ENCODE peak calls at places on chromosomes 5 and 9, in six cellular contexts. Q is GM23338, C is colonic mucosa, O is sigmoid colon, T is esophagus squamous epithelium, E is mesenchymal stem cell. F is an unnamed sample. For H3K4me1, the result is how much of the 10 kb centered on the place peaks cover.

GRCh38 chr5:17213938-17214337 is 3.5 kb upstream of the BASP1 start:
- DNase-seq in Q (no peak), C (no peak), O (no peak), T (no peak), E (no peak), F (no peak)

GRCh38 chr5:133850811-133851210 is 117.6 kb downstream of the C5orf15 start:
- DNase-seq in Q (no peak), C (no peak), O (no peak), T (no peak), E (no peak), F (no peak)

GRCh38 chr5:59275537-59276276 is 617.8 kb downstream of the PDE4D start:
- DNase-seq in Q (peak), C (peak), O (peak), T (no peak), E (peak), F (no peak)

GRCh38 chr5:111517853-111518501 is 5.6 kb upstream of the STARD4 start:
- DNase-seq in Q (no peak), C (no peak), O (no peak), T (no peak), E (no peak), F (no peak)

GRCh38 chr9:120890415-120891254 is 13.6 kb upstream of the PHF19 start:
- DNase-seq in Q (no peak), C (no peak), O (peak), T (no peak), E (peak), F (peak)

GRCh38 chr9:97046228-97046627 is 7.3 kb upstream of the CTSV start:
- DNase-seq in Q (peak), C (peak), O (no peak), T (no peak), E (no peak), F (no peak)

GRCh38 chr5:102628449-102629175 is 126.5 kb upstream of the PAM start:
- DNase-seq in Q (no peak), C (no peak), O (no peak), T (no peak), E (peak), F (no peak)

GRCh38 chr9:136981588-136982231 is 1.1 kb upstream of the LCNL1 start:
- DNase-seq in Q (no peak), C (no peak), O (no peak), T (no peak), E (no peak), F (no peak)

GRCh38 chr5:143302344-143302743 is 101.1 kb downstream of the NR3C1 start:
- DNase-seq in Q (no peak), C (no peak), O (no peak), T (no peak), E (no peak), F (no peak)

GRCh38 chr9:111548623-111549022 is 23.6 kb downstream of the ZNF483 start:
- DNase-seq in Q (no peak), C (no peak), O (no peak), T (no peak), E (no peak), F (no peak)

GRCh38 chr9:114721491-114722362 is 39.7 kb upstream of the TEX48 start:
- DNase-seq in Q (no peak), C (peak), O (no peak), T (no peak), E (no peak), F (no peak)

DNA sequence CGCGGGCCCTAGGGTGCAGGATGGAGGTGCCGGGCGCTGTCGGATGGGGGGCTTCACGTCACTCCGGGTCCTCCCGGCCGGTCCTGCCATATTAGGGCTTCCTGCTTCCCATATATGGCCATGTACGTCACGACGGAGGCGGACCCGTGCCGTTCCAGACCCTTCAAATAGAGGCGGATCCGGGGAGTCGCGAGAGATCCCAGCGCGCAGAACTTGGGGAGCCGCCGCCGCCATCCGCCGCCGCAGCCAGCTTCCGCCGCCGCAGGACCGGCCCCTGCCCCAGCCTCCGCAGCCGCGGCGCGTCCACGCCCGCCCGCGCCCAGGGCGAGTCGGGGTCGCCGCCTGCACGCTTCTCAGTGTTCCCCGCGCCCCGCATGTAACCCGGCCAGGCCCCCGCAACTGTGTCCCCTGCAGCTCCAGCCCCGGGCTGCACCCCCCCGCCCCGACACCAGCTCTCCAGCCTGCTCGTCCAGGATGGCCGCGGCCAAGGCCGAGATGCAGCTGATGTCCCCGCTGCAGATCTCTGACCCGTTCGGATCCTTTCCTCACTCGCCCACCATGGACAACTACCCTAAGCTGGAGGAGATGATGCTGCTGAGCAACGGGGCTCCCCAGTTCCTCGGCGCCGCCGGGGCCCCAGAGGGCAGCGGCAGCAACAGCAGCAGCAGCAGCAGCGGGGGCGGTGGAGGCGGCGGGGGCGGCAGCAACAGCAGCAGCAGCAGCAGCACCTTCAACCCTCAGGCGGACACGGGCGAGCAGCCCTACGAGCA is at the start of gene EGR1:
- DNase-seq in Q (peak), C (peak), O (peak), T (peak), E (peak), F (peak)
- H3K4me1 ChIP-seq in Q (under half), C (under half), O (under half), T (under half), E (under half), F (under half)

DNA sequence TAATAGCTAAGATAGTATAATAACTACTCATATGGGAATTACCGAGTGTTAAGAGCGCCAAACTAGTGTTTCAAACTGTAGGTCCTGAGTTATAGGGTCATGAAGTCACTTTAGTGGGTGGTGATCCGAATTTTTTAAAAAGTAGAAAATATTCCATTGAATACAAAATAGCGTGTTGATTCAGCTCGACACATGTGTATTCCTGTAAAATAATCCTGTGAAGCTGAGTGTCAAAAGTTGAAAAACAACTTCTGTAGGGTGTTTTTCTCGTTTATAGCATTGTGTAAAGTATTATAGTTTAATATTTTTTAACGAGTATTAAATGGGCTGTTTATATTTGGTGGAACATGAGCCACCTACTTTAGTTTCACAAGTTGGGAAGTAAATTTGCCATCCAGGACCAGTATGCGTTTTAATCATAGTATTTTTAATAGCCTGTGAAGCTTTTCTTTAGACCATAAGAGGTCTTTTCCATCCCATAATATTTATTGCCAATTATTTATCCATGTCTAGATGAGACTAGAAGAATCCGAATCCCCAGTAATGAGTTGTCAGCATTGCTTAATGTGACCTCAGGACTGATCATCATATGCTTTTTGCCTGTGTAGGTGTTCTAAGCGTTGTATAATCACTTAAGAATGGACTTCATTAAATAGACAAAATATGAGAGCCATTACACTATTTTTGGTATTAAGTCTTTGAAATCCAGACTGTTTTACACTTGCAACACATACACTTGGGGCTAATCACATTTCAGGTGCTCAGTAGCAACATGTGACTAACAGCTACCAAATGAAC is 84.1 kb downstream of the PTPDC1 start:
- DNase-seq in Q (no peak), C (no peak), O (no peak), T (no peak), E (no peak), F (no peak)
- H3K27ac ChIP-seq in Q (no peak), C (peak), O (peak), T (peak), E (no peak), F (peak)

GRCh38 chr5:154940375-154940771 is 500 bp upstream of the MRPL22 start:
- DNase-seq in Q (no peak), C (no peak), O (no peak), T (no peak), E (no peak), F (no peak)
- H3K4me3 ChIP-seq in Q (peak), C (peak), O (peak), T (peak), E (peak), F (peak)

GRCh38 chr9:92726348-92726747 is 38.3 kb downstream of the BICD2 start:
- DNase-seq in Q (no peak), C (no peak), O (no peak), T (no peak), E (no peak), F (no peak)

GRCh38 chr9:92726971-92727715 is 37.5 kb downstream of the BICD2 start:
- DNase-seq in Q (no peak), C (no peak), O (no peak), T (no peak), E (peak), F (no peak)

GRCh38 chr9:92724528-92725265 is 39.9 kb downstream of the BICD2 start:
- DNase-seq in Q (no peak), C (peak), O (no peak), T (no peak), E (no peak), F (no peak)

GRCh38 chr9:92725266-92725545 is 39.4 kb downstream of the BICD2 start:
- DNase-seq in Q (no peak), C (no peak), O (no peak), T (no peak), E (no peak), F (no peak)

DNA sequence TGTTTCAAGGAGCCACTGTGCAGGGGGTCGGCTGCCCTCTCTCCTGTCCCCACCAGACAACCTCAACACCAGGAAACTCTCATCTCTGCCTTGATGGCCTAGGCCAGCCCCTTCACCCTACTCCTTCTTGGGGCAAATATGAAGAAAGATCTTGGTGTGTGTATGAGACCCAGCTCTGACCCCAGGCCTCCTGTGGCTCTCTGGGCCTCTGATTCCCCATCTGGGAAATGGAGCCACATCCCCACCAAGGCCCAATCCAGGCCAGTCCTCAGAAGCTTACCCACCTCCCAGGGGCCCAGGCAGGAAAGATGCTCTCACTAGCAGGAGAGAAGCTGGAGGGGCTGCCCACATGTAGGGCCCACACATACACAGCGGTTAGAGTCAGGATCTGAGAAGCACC is 38.9 kb downstream of the BICD2 start:
- DNase-seq in Q (no peak), C (no peak), O (no peak), T (no peak), E (no peak), F (no peak)
- H3K4me1 ChIP-seq in Q (under half), C (under half), O (under half), T (under half), E (under half), F (under half)